ENCODE peak calls at places on chromosomes 7 and 10, in six cellular contexts. T is GM20000, F is endodermal cell, R is foreskin fibroblast, G is neural progenitor cell, X is esophagus squamous epithelium. V is an unnamed sample.

GRCh38 chr10:22619111-22619510 is 95.3 kb downstream of the PIP4K2A start:
- DNase-seq in T (no peak), F (no peak), R (peak; percentile 30), G (no peak), X (no peak), V (no peak)

GRCh38 chr7:159027091-159027802 is 117.4 kb downstream of the VIPR2 start:
- DNase-seq in T (no peak), F (peak; percentile 54), R (peak; percentile 10), G (peak; percentile 56), X (no peak), V (peak; percentile 44)

GRCh38 chr10:36608866-36609265 is 516.5 kb upstream of the ANKRD30A start:
- DNase-seq in T (no peak), F (no peak), R (no peak), G (no peak), X (no peak), V (peak; percentile 13)

GRCh38 chr10:13404305-13404759 is 56.2 kb upstream of the SEPHS1 start:
- DNase-seq in T (no peak), F (no peak), R (no peak), G (no peak), X (no peak), V (no peak)

GRCh38 chr10:114079421-114079820 is 35.8 kb downstream of the ADRB1 start:
- DNase-seq in T (no peak), F (no peak), R (no peak), G (no peak), X (no peak), V (no peak)

GRCh38 chr7:26346611-26347200 is 55.0 kb downstream of the SNX10 start:
- DNase-seq in T (no peak), F (no peak), R (no peak), G (no peak), X (no peak), V (no peak)

GRCh38 chr10:86692664-86693063 is 24.4 kb downstream of the LDB3 start:
- DNase-seq in T (no peak), F (no peak), R (no peak), G (no peak), X (no peak), V (no peak)

GRCh38 chr7:159042084-159042483 is 102.6 kb downstream of the VIPR2 start:
- DNase-seq in T (no peak), F (no peak), R (no peak), G (no peak), X (no peak), V (no peak)

GRCh38 chr7:158381956-158382355 is 205.7 kb downstream of the PTPRN2 start:
- DNase-seq in T (no peak), F (no peak), R (no peak), G (no peak), X (no peak), V (no peak)

GRCh38 chr10:69638642-69639041 is 8.6 kb downstream of the FAM241B start:
- DNase-seq in T (no peak), F (peak; percentile 38), R (no peak), G (no peak), X (no peak), V (no peak)

GRCh38 chr10:69641261-69641980 is 11.4 kb downstream of the FAM241B start:
- DNase-seq in T (no peak), F (peak; percentile 38), R (peak; percentile 58), G (no peak), X (no peak), V (no peak)

GRCh38 chr10:69636626-69637550 is 6.8 kb downstream of the FAM241B start:
- DNase-seq in T (no peak), F (peak; percentile 86), R (peak; percentile 18), G (peak; percentile 53), X (no peak), V (peak; percentile 13)

GRCh38 chr10:69640196-69640980 is 10.3 kb downstream of the FAM241B start:
- DNase-seq in T (no peak), F (peak; percentile 21), R (peak; percentile 21), G (no peak), X (no peak), V (peak; percentile 46)

DNA sequence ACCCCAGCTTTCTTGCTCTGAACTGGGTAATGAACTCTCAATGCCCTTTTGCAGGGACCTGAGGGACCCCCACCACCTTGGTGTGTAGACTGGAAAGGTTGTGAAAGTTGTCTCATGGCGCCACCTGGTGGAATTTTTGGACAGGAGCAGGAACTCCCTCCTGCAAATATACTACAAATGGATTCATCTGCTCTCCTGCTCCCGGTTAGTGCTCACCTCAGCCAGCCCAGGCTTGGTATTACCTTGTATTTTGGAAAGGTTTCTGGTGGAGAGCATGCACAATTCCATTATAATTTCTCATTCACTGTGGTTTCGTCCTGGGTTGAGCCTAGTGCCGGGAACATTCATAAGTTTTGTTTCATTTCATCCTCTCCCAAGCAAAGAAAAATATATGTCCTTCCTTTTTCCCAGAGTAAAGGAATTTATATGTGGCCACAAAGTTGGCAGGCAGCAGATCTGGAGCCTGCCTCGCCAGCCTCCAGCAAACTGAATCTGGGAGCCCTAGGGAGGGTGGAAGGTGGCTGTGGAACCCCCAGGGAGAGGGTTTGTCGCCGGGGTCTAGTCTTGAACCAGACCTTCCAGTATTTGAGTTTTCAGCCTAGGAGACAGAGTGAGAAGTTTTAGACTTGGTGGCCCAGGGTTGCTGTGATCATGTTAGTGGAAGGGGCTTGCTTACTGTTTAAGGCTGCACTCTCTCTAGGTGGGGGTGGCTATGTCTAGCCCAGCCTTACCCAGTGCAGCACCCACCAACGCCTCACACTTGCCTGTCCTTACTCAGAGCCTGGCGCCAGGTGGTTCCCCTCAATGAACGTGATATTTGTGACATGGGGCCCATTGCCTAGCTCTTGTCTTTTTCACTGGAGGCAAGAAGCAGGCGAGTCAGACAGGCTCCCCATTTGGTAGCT is 9.5 kb downstream of the FAM241B start:
- DNase-seq in T (peak; percentile 80), F (peak; percentile 90), R (peak; percentile 79), G (peak; percentile 79), X (peak; percentile 11), V (peak; percentile 82)
- TF ChIP-seq CTCF in T (peak; percentile 71), F (peak; percentile 96), R (peak; percentile 80), G (peak; percentile 94), X (peak; percentile 87), V (peak; percentile 91)

DNA sequence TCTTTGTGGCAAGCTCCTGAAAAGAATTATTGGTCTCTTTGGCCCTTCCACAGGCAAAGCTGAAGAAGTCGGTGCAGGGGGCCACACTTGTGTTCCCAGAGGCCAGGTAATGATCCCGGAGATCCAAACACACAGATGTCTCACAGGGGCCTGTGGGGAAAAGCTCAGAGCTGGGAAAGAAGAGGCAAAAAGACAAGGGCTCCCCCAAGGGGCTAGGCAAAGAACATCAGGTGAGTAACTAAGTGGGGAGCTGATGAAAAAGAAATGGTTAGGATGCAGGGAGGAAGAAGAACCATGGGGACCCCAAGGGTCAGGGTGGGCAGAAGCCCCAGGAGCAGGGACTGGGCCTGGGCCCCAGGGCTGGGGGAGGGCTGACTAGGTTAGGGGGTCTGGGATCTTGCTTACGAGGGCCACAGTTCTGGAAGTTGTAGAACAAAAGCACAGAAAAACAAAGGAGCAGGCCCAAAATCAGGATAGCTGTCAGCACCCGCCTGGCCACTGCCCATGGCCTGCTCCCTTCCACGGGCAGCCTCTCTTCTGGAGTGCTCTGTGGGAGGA is 1.1 kb downstream of the KEL start:
- DNase-seq in T (no peak), F (no peak), R (no peak), G (no peak), X (no peak), V (no peak)
- TF ChIP-seq CTCF in T (no peak), F (peak; percentile 65), R (no peak), G (no peak), X (peak; percentile 40), V (no peak)

GRCh38 chr7:665251-665650 is 61.2 kb upstream of the DNAAF5 start:
- DNase-seq in T (no peak), F (peak; percentile 58), R (peak; percentile 81), G (no peak), X (no peak), V (peak; percentile 93)

GRCh38 chr7:668139-668871 is 58.2 kb upstream of the DNAAF5 start:
- DNase-seq in T (no peak), F (no peak), R (peak; percentile 89), G (no peak), X (no peak), V (peak; percentile 89)

GRCh38 chr7:666454-667292 is 59.8 kb upstream of the DNAAF5 start:
- DNase-seq in T (no peak), F (no peak), R (no peak), G (no peak), X (no peak), V (no peak)

GRCh38 chr7:664402-664775 is 62.1 kb upstream of the DNAAF5 start:
- DNase-seq in T (no peak), F (no peak), R (no peak), G (no peak), X (no peak), V (no peak)

DNA sequence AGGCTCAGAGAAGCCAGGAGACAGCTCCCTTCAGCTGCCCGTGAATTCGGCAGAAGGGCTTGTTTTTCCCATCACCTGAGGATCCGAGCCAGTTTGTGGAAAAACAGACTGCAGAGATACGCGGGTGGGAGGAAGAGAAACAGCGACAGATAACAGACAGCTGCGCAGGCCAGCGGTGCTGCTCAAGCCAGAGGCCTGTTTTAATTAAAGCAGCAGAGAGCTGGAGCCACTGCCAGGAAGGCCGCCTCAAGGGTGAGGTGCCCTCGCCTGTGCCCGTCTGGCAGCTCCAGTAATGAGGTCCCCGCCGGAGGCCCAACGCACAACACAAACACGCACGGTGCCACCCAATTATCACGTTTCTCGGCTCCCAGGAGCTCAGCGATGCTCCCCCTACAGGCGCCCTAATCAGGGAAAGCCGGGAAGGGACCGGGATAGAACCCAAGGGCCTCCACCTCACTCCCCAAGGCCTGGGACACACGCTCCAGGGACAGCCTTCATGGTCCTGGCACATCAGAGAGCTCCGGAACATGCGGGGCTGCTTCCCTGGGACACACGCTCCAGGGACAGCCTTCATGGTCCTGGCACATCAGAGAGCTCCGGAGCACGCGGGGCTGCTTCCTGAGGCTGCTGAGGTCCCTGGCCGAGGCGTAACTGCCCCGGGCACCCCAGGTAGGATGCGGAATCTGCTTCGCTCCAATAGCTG is 60.6 kb upstream of the DNAAF5 start:
- DNase-seq in T (no peak), F (peak; percentile 81), R (peak; percentile 62), G (peak; percentile 24), X (no peak), V (peak; percentile 46)
- TF ChIP-seq CTCF in T (no peak), F (peak; percentile 68), R (peak; percentile 34), G (peak; percentile 40), X (no peak), V (peak; percentile 33)

GRCh38 chr7:43583424-43584199 is 704 bp downstream of the STK17A start:
- DNase-seq in T (no peak), F (peak; percentile 81), R (peak; percentile 77), G (peak; percentile 77), X (no peak), V (peak; percentile 66)
- TF ChIP-seq CTCF in T (no peak), F (peak; percentile 33), R (no peak), G (peak; percentile 35), X (no peak), V (peak; percentile 28)

GRCh38 chr10:59809644-59809974 is 56.4 kb upstream of the MRLN start:
- DNase-seq in T (no peak), F (no peak), R (no peak), G (no peak), X (no peak), V (no peak)
- TF ChIP-seq CTCF in T (no peak), F (peak; percentile 22), R (no peak), G (no peak), X (no peak), V (no peak)

DNA sequence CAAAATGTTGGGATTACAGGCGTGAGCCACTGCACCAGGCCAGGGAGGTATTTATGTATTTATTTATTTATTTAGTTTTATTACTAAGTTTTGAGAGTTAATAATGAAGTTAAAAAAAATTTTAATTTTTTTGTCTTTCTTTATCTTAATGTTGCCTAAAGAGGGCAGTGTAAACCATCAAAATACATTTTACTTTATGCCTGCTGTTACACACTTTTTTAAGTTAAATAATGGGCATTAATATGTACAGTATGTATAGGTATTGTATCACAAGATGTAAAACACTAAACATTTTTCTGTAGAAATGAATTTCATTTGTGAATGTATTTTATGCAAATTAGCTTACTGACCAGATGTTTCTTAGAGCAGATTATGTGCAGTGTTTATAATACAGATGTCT is 129.4 kb downstream of the AASS start:
- DNase-seq in T (no peak), F (no peak), R (peak; percentile 2), G (no peak), X (no peak), V (peak; percentile 25)
- TF ChIP-seq CTCF in T (no peak), F (peak; percentile 49), R (no peak), G (peak; percentile 18), X (no peak), V (peak; percentile 25)

V was measured in choroid plexus epithelial cell.